ENCODE peak calls at places on chromosomes 1 and 21, in four cellular contexts. N is NCI-H1092; G is memory B cell; T is activated naive CD4-positive, alpha-beta T cell. V is an unnamed sample.

GRCh38 chr21:42666023-42666747 is 12.8 kb downstream of the PDE9A start:
- DNase-seq in N (no peak), G (no peak), T (peak; percentile 22), V (peak; percentile 53)

GRCh38 chr1:156652131-156652991 is 10.4 kb downstream of the BCAN start:
- DNase-seq in N (no peak), T (no peak), G (no peak), V (peak; percentile 84)

GRCh38 chr1:114259517-114260160 is 106.0 kb upstream of the SYT6 start:
- DNase-seq in T (no peak), G (no peak), N (no peak), V (no peak)

GRCh38 chr1:34851431-34852105 is 8.0 kb downstream of the SMIM12 start:
- DNase-seq in G (no peak), N (no peak), T (no peak), V (no peak)

GRCh38 chr1:65208577-65208976 is 60.6 kb downstream of the AK4 start:
- DNase-seq in G (no peak), N (no peak), T (no peak), V (no peak)

GRCh38 chr1:112496290-112496689 is 12.5 kb upstream of the WNT2B start:
- DNase-seq in T (no peak), G (no peak), N (no peak), V (no peak)

GRCh38 chr1:242691603-242691945 is 167.1 kb upstream of the PLD5 start:
- DNase-seq in T (no peak), G (no peak), N (no peak), V (no peak)

GRCh38 chr1:98903261-98903660 is 101.4 kb downstream of the PLPPR5 start:
- DNase-seq in N (no peak), G (no peak), T (no peak), V (no peak)

GRCh38 chr1:202349263-202349928 is 897 bp downstream of the PPP1R12B start:
- DNase-seq in G (no peak), T (no peak), N (no peak), V (no peak)

GRCh38 chr1:63847308-63847910 is 73.6 kb downstream of the ROR1 start:
- DNase-seq in N (no peak), G (no peak), T (no peak), V (no peak)

GRCh38 chr1:107244734-107245495 is 104.1 kb downstream of the NTNG1 start:
- DNase-seq in N (no peak), G (no peak), T (no peak), V (no peak)

GRCh38 chr1:5990913-5991783 is 1.1 kb downstream of the NPHP4 start:
- DNase-seq in G (peak; percentile 25), T (no peak), N (no peak), V (peak; percentile 65)

GRCh38 chr1:51203121-51203873 is 32.8 kb upstream of the RNF11 start:
- DNase-seq in G (no peak), N (no peak), T (no peak), V (no peak)

GRCh38 chr1:228850141-228851100 is 115.1 kb downstream of the RHOU start:
- DNase-seq in T (no peak), N (no peak), G (no peak), V (no peak)

GRCh38 chr1:180415985-180416633 is 86.3 kb downstream of the ACBD6 start:
- DNase-seq in G (no peak), N (peak; percentile 55), T (no peak), V (no peak)

GRCh38 chr1:31736675-31737074 is 27.5 kb downstream of the ADGRB2 start:
- DNase-seq in N (no peak), G (no peak), T (no peak), V (no peak)

GRCh38 chr21:28099296-28099695 is 893.4 kb downstream of the LTN1 start:
- DNase-seq in G (no peak), N (no peak), T (no peak), V (no peak)

GRCh38 chr1:32894681-32895080 is 6.5 kb downstream of the TMEM54 start:
- DNase-seq in T (no peak), N (no peak), G (no peak), V (no peak)

GRCh38 chr1:174623640-174624039 is 175.9 kb downstream of the GPR52 start:
- DNase-seq in G (no peak), N (no peak), T (no peak), V (no peak)

GRCh38 chr1:49197081-49197480 is 420.4 kb upstream of the BEND5 start:
- DNase-seq in T (no peak), N (no peak), G (no peak), V (no peak)

GRCh38 chr1:231049121-231049979 is 9.3 kb upstream of the FAM89A start:
- DNase-seq in N (no peak), G (no peak), T (no peak), V (no peak)

GRCh38 chr1:195756109-195756508 is 852.1 kb downstream of the KCNT2 start:
- DNase-seq in N (no peak), G (no peak), T (no peak), V (no peak)

GRCh38 chr1:40392206-40392605 is 18.7 kb downstream of the SMAP2 start:
- DNase-seq in T (no peak), N (no peak), G (no peak), V (no peak)

GRCh38 chr1:39130297-39130696 is 74.2 kb upstream of the MACF1 start:
- DNase-seq in N (no peak), T (no peak), G (no peak), V (no peak)

GRCh38 chr1:114334297-114334696 is 176.7 kb downstream of the TRIM33 start:
- DNase-seq in N (no peak), G (no peak), T (no peak), V (no peak)

GRCh38 chr1:37453647-37454046 is 20.7 kb upstream of the ZC3H12A start:
- DNase-seq in N (no peak), T (no peak), G (no peak), V (no peak)

GRCh38 chr1:161158316-161159016 is 834 bp upstream of the USP21 start:
- DNase-seq in T (no peak), G (no peak), N (no peak), V (no peak)

GRCh38 chr21:28776251-28776650 is 216.4 kb downstream of the LTN1 start:
- DNase-seq in T (no peak), G (no peak), N (no peak), V (no peak)

GRCh38 chr21:34888569-34889286 is 160.4 kb downstream of the RUNX1 start:
- DNase-seq in T (peak; percentile 53), G (peak; percentile 53), N (peak; percentile 81), V (peak; percentile 92)

GRCh38 chr1:12490547-12491142 is 127.4 kb downstream of the DHRS3 start:
- DNase-seq in T (no peak), G (no peak), N (no peak), V (no peak)

GRCh38 chr1:115475252-115475651 is 137.2 kb upstream of the NGF start:
- DNase-seq in G (no peak), T (no peak), N (no peak), V (no peak)

GRCh38 chr21:42003051-42003461 is 7.1 kb downstream of the ZBTB21 start:
- DNase-seq in T (no peak), N (no peak), G (no peak), V (no peak)

GRCh38 chr1:165815725-165816124 is 11.7 kb upstream of the UCK2 start:
- DNase-seq in N (no peak), G (no peak), T (no peak), V (no peak)

GRCh38 chr1:111989531-111990025 is at the start of gene KCND3:
- DNase-seq in N (no peak), G (peak; percentile 8), T (no peak), V (peak; percentile 30)

GRCh38 chr21:44052830-44053226 is 40.7 kb downstream of the TRAPPC10 start:
- DNase-seq in T (no peak), G (no peak), N (no peak), V (no peak)

GRCh38 chr1:111097356-111098099 is 42.4 kb downstream of the DRAM2 start:
- DNase-seq in T (no peak), N (no peak), G (no peak), V (no peak)

GRCh38 chr1:181206513-181206912 is 118.0 kb downstream of the IER5 start:
- DNase-seq in T (no peak), G (no peak), N (no peak), V (peak; percentile 38)

GRCh38 chr1:60848583-60849188 is 233.7 kb upstream of the NFIA start:
- DNase-seq in T (no peak), G (no peak), N (no peak), V (no peak)

GRCh38 chr1:163614346-163614745 is 292.6 kb downstream of the NUF2 start:
- DNase-seq in G (no peak), N (no peak), T (no peak), V (no peak)

V was measured in WTC11.